ENCODE peak calls at places on chromosomes 11 and 22, in eight cellular contexts. R, Y, I, M, T, O, F and S are unnamed samples.

GRCh38 chr22:44128961-44129613 is 51.6 kb upstream of the PARVG start:
- DNase-seq in R (no peak), Y (no peak), I (no peak), M (no peak), T (no peak), O (no peak), F (no peak), S (no peak)

GRCh38 chr11:33773399-33774355 is 643 bp downstream of the FBXO3 start:
- DNase-seq in R (no peak), Y (peak; percentile 49), I (no peak), M (peak; percentile 10), T (no peak), O (peak; percentile 2), F (peak; percentile 64), S (peak; percentile 60)

GRCh38 chr11:10514210-10514609 is 26.8 kb downstream of the RNF141 start:
- DNase-seq in R (no peak), Y (no peak), I (no peak), M (no peak), T (no peak), O (no peak), F (peak; percentile 23), S (peak; percentile 11)

GRCh38 chr11:77821349-77821851 is 456 bp downstream of the AAMDC start:
- DNase-seq in R (peak; percentile 12), Y (no peak), I (no peak), M (no peak), T (peak; percentile 16), O (no peak), F (peak; percentile 36), S (peak; percentile 16)

GRCh38 chr11:9825315-9825714 is 161.4 kb downstream of the SWAP70 start:
- DNase-seq in R (no peak), Y (no peak), I (no peak), M (no peak), T (no peak), O (no peak), F (no peak), S (no peak)

GRCh38 chr11:76209671-76209955 is 3.3 kb upstream of the WNT11 start:
- DNase-seq in R (no peak), Y (no peak), I (no peak), M (no peak), T (no peak), O (no peak), F (peak; percentile 24), S (no peak)

GRCh38 chr11:122601131-122602125 is 54.1 kb upstream of the UBASH3B start:
- DNase-seq in R (no peak), Y (no peak), I (no peak), M (no peak), T (no peak), O (no peak), F (no peak), S (no peak)

GRCh38 chr11:33257160-33257896 is at the start of gene HIPK3:
- DNase-seq in R (peak; percentile 79), Y (peak; percentile 89), I (peak; percentile 59), M (peak; percentile 60), T (peak; percentile 84), O (peak; percentile 51), F (peak; percentile 81), S (peak; percentile 88)

GRCh38 chr11:134958336-134958640 is 546.2 kb upstream of the B3GAT1 start:
- DNase-seq in R (no peak), Y (no peak), I (no peak), M (no peak), T (no peak), O (no peak), F (no peak), S (no peak)

GRCh38 chr22:49104434-49104833 is 723.2 kb downstream of the BRD1 start:
- DNase-seq in R (no peak), Y (no peak), I (no peak), M (no peak), T (no peak), O (no peak), F (no peak), S (no peak)

GRCh38 chr11:8250446-8250845 is 13.2 kb downstream of the LMO1 start:
- DNase-seq in R (no peak), Y (no peak), I (no peak), M (no peak), T (peak; percentile 3), O (no peak), F (no peak), S (no peak)

GRCh38 chr22:43789452-43789851 is 22.7 kb downstream of the EFCAB6 start:
- DNase-seq in R (peak; percentile 70), Y (no peak), I (no peak), M (no peak), T (peak; percentile 31), O (no peak), F (no peak), S (no peak)

GRCh38 chr11:64055077-64055476 is 19.3 kb downstream of the FLRT1 start:
- DNase-seq in R (no peak), Y (no peak), I (no peak), M (no peak), T (no peak), O (no peak), F (no peak), S (no peak)

GRCh38 chr11:57800444-57801184 is 39.0 kb downstream of the CTNND1 start:
- DNase-seq in R (no peak), Y (peak; percentile 29), I (peak; percentile 100), M (no peak), T (peak; percentile 34), O (peak; percentile 59), F (peak; percentile 79), S (peak; percentile 74)

GRCh38 chr11:110000045-110000502 is 93.1 kb upstream of the ZC3H12C start:
- DNase-seq in R (no peak), Y (peak; percentile 65), I (no peak), M (no peak), T (no peak), O (peak; percentile 87), F (peak; percentile 20), S (peak; percentile 14)

GRCh38 chr11:59755701-59756495 is 722 bp downstream of the STX3 start:
- DNase-seq in R (peak; percentile 3), Y (no peak), I (no peak), M (peak; percentile 42), T (peak; percentile 82), O (no peak), F (peak; percentile 11), S (no peak)

GRCh38 chr11:12863605-12864121 is 145.5 kb upstream of the RASSF10 start:
- DNase-seq in R (no peak), Y (no peak), I (no peak), M (no peak), T (no peak), O (no peak), F (no peak), S (no peak)

GRCh38 chr11:70915158-70915795 is 337.1 kb downstream of the SHANK2 start:
- DNase-seq in R (no peak), Y (no peak), I (no peak), M (no peak), T (no peak), O (no peak), F (no peak), S (no peak)

GRCh38 chr11:45932217-45932616 is 9.8 kb downstream of the LARGE2 start:
- DNase-seq in R (no peak), Y (no peak), I (no peak), M (no peak), T (no peak), O (no peak), F (no peak), S (no peak)

GRCh38 chr11:42066113-42066512 is 606.7 kb upstream of the LRRC4C start:
- DNase-seq in R (peak; percentile 36), Y (no peak), I (no peak), M (no peak), T (no peak), O (peak; percentile 1), F (no peak), S (no peak)

GRCh38 chr22:28582806-28583205 is 96.8 kb downstream of the TTC28 start:
- DNase-seq in R (no peak), Y (no peak), I (no peak), M (no peak), T (no peak), O (no peak), F (no peak), S (no peak)